ENCODE peak calls at places on chromosomes 6 and 20, in ten cellular contexts. F is OCI-LY7, L is astrocyte, U is mesenchymal stem cell, S is adipocyte, X is skeletal muscle cell, E is Caco-2, R is left lung, M is pancreas, V is transverse colon. Q is an unnamed sample.

GRCh38 chr20:38270869-38271608 is 10.5 kb upstream of the KIAA1755 start:
- DNase-seq in F (no peak), L (peak; percentile 99), U (peak; percentile 90), S (peak; percentile 97), X (peak; percentile 95), E (no peak), R (no peak), M (no peak), V (no peak), Q (peak; percentile 92)

GRCh38 chr6:133396630-133397335 is 155.6 kb downstream of the EYA4 start:
- DNase-seq in F (no peak), L (peak; percentile 9), U (no peak), S (peak; percentile 45), X (peak; percentile 6), E (no peak), R (no peak), M (no peak), V (no peak), Q (no peak)

GRCh38 chr20:9628166-9628565 is 113.8 kb downstream of the LAMP5 start:
- DNase-seq in F (no peak), L (no peak), U (no peak), S (no peak), X (no peak), E (no peak), R (no peak), M (no peak), V (no peak), Q (no peak)

GRCh38 chr20:56657879-56658278 is 28.8 kb downstream of the TFAP2C start:
- DNase-seq in F (no peak), L (no peak), U (no peak), S (no peak), X (no peak), E (no peak), R (no peak), M (no peak), V (no peak), Q (no peak)

GRCh38 chr6:125789167-125789566 is 1.6 kb upstream of the NCOA7 start:
- DNase-seq in F (peak; percentile 37), L (no peak), U (no peak), S (peak; percentile 58), X (no peak), E (no peak), R (no peak), M (no peak), V (no peak), Q (no peak)

GRCh38 chr6:123804771-123805540 is 1.3 kb downstream of the NKAIN2 start:
- DNase-seq in F (no peak), L (no peak), U (no peak), S (no peak), X (no peak), E (no peak), R (no peak), M (no peak), V (no peak), Q (no peak)

GRCh38 chr20:42010090-42010489 is 391.9 kb upstream of the CHD6 start:
- DNase-seq in F (no peak), L (no peak), U (no peak), S (no peak), X (no peak), E (no peak), R (no peak), M (no peak), V (no peak), Q (no peak)

GRCh38 chr6:89471287-89471867 is 38.4 kb downstream of the ANKRD6 start:
- DNase-seq in F (no peak), L (no peak), U (no peak), S (no peak), X (no peak), E (no peak), R (no peak), M (no peak), V (no peak), Q (no peak)

DNA sequence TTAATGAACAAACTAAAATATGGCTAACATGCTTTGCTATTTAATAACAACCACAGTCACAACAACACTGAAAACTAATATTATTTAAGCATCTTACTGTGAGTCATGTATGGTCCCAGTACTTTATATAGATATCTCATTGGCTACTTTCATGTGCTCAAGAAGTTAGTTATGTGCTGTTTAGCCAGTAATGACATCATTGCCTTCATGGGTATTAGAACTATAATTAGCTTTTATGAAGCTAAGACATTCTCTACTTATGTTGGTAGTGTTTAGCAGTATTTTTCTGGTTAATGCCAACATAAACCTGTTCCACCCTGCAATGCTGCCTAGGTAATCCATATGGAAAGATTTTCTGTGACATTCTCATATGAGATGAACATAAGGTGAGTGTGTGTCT is 56.1 kb downstream of the ADGRG6 start:
- DNase-seq in F (no peak), L (peak; percentile 18), U (peak; percentile 71), S (no peak), X (no peak), E (no peak), R (no peak), M (no peak), V (no peak), Q (no peak)
- H3K4me3 ChIP-seq in F (no peak overlapping the region), L (no peak overlapping the region), U (no peak overlapping the region), S (no peak overlapping the region), X (no peak overlapping the region), E (no peak overlapping the region), R (no peak overlapping the region), M (no peak overlapping the region), V (no peak overlapping the region), Q (no peak overlapping the region)

GRCh38 chr6:50850223-50850751 is 31.6 kb downstream of the TFAP2B start:
- DNase-seq in F (no peak), L (no peak), U (no peak), S (no peak), X (no peak), E (no peak), R (peak; percentile 63), M (peak; percentile 32), V (no peak), Q (peak; percentile 33)

GRCh38 chr6:50851269-50851847 is 32.7 kb downstream of the TFAP2B start:
- DNase-seq in F (no peak), L (no peak), U (no peak), S (no peak), X (no peak), E (no peak), R (no peak), M (no peak), V (no peak), Q (no peak)

GRCh38 chr6:50849781-50850180 is 31.1 kb downstream of the TFAP2B start:
- DNase-seq in F (no peak), L (no peak), U (no peak), S (no peak), X (no peak), E (no peak), R (no peak), M (no peak), V (no peak), Q (no peak)

GRCh38 chr6:50849016-50849748 is 30.5 kb downstream of the TFAP2B start:
- DNase-seq in F (no peak), L (no peak), U (no peak), S (no peak), X (no peak), E (no peak), R (peak; percentile 58), M (no peak), V (no peak), Q (no peak)

DNA sequence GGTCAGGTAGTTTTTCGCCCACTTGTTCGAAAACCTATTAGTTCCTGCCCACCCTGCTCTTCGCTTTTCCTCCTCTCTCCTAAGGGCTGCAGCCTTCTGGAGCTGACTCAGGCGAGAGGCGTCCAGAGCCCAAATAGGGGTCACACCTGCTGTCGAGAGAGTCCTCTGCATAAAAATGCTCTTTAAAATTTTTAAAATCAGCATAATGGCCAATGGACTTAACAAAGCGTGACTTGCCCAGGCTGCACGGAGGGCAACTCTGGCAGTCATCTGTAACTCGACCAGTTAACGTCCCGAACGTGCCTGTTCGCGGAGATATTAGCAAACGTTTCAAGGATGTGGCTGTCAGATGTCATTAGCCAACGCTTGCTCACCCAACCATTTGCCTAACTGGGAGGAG is 32.2 kb downstream of the TFAP2B start:
- DNase-seq in F (no peak), L (no peak), U (no peak), S (no peak), X (no peak), E (no peak), R (peak; percentile 41), M (no peak), V (no peak), Q (no peak)
- H3K4me3 ChIP-seq in F (no peak overlapping the region), L (no peak overlapping the region), U (no peak overlapping the region), S (no peak overlapping the region), X (no peak overlapping the region), E (no peak overlapping the region), R (no peak overlapping the region), M (no peak overlapping the region), V (no peak overlapping the region), Q (no peak overlapping the region)

DNA sequence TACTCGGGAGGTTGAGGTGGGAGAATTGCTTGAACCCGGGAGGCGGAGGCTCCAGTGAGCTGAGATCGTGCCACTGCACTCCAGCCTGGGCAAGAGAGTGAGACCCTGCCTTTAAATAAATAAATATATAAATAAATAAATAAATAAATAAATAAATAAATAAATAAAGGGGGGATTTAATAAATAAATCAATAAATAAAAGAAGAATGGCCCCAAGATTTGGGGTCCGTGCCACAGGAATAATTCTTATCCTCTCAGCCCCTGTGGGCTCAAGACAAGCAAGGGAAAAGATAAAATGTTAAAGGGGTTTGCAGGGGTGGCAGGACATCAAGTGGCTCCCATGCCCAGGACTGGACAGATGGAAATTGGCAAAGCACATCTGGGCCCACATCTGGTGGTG is 31.2 kb upstream of the MDFI start:
- DNase-seq in F (no peak), L (no peak), U (no peak), S (no peak), X (no peak), E (no peak), R (no peak), M (no peak), V (no peak), Q (no peak)
- H3K4me3 ChIP-seq in F (no peak overlapping the region), L (no peak overlapping the region), U (no peak overlapping the region), S (no peak overlapping the region), X (no peak overlapping the region), E (no peak overlapping the region), R (no peak overlapping the region), M (no peak overlapping the region), V (no peak overlapping the region), Q (no peak overlapping the region)

GRCh38 chr6:148822819-148823218 is 76.0 kb downstream of the UST start:
- DNase-seq in F (no peak), L (no peak), U (no peak), S (no peak), X (no peak), E (no peak), R (no peak), M (no peak), V (no peak), Q (no peak)

GRCh38 chr6:148819852-148820251 is 73.0 kb downstream of the UST start:
- DNase-seq in F (no peak), L (no peak), U (no peak), S (no peak), X (no peak), E (no peak), R (no peak), M (no peak), V (no peak), Q (no peak)

GRCh38 chr6:148817689-148818088 is 70.9 kb downstream of the UST start:
- DNase-seq in F (no peak), L (no peak), U (no peak), S (no peak), X (no peak), E (no peak), R (no peak), M (no peak), V (no peak), Q (no peak)

GRCh38 chr6:148816117-148816516 is 69.3 kb downstream of the UST start:
- DNase-seq in F (no peak), L (no peak), U (no peak), S (no peak), X (no peak), E (no peak), R (no peak), M (no peak), V (no peak), Q (no peak)

GRCh38 chr6:148818939-148819575 is 72.2 kb downstream of the UST start:
- DNase-seq in F (no peak), L (peak; percentile 76), U (peak; percentile 23), S (peak; percentile 75), X (peak; percentile 65), E (no peak), R (no peak), M (no peak), V (no peak), Q (no peak)
- H3K4me3 ChIP-seq in F (no peak overlapping the region), L (no peak overlapping the region), U (no peak overlapping the region), S (no peak overlapping the region), X (no peak overlapping the region), E (no peak overlapping the region), R (no peak overlapping the region), M (no peak overlapping the region), V (no peak overlapping the region), Q (no peak overlapping the region)

Q was measured in epithelial cell of esophagus.